ENCODE peak calls at places on chromosomes 4 and X, in eight cellular contexts. F, T, U, D, Q, K, G and Z are unnamed samples.

GRCh38 chrX:133921764-133922389 is 63.5 kb downstream of the GPC3 start:
- DNase-seq in F (peak), T (peak), U (peak), D (no peak), Q (peak), K (peak), G (no peak), Z (no peak)

GRCh38 chr4:4430492-4431195 is 43.7 kb downstream of the NSG1 start:
- DNase-seq in F (peak), T (peak), U (peak), D (peak), Q (peak), K (peak), G (no peak), Z (no peak)

GRCh38 chr4:122602277-122603142 is 18.4 kb downstream of the IL21 start:
- DNase-seq in F (no peak), T (peak), U (no peak), D (peak), Q (peak), K (peak), G (no peak), Z (no peak)

GRCh38 chr4:189143255-189143654 is 797.4 kb upstream of the FRG1 start:
- DNase-seq in F (no peak), T (peak), U (no peak), D (peak), Q (no peak), K (no peak), G (no peak), Z (no peak)

GRCh38 chrX:38282044-38282443 is 45.3 kb downstream of the RPGR start:
- DNase-seq in F (no peak), T (no peak), U (peak), D (no peak), Q (no peak), K (peak), G (no peak), Z (no peak)

GRCh38 chr4:127574643-127575042 is 58.1 kb upstream of the INTU start:
- DNase-seq in F (no peak), T (no peak), U (no peak), D (no peak), Q (no peak), K (no peak), G (no peak), Z (no peak)

GRCh38 chr4:134200811-134201215 is 776 bp downstream of the PABPC4L start:
- DNase-seq in F (peak), T (no peak), U (no peak), D (peak), Q (no peak), K (no peak), G (peak), Z (peak)

GRCh38 chrX:88612870-88613329 is 134.1 kb upstream of the CPXCR1 start:
- DNase-seq in F (no peak), T (no peak), U (peak), D (no peak), Q (no peak), K (no peak), G (no peak), Z (no peak)

GRCh38 chr4:77052352-77052751 is 23.4 kb downstream of the CCNI start:
- DNase-seq in F (peak), T (no peak), U (peak), D (peak), Q (no peak), K (peak), G (no peak), Z (no peak)

GRCh38 chrX:118534716-118535493 is 39.3 kb downstream of the DOCK11 start:
- DNase-seq in F (no peak), T (no peak), U (no peak), D (peak), Q (no peak), K (no peak), G (no peak), Z (no peak)

GRCh38 chr4:105361021-105361420 is 112.8 kb downstream of the PPA2 start:
- DNase-seq in F (no peak), T (no peak), U (no peak), D (peak), Q (no peak), K (no peak), G (no peak), Z (no peak)

GRCh38 chr4:116598155-116598979 is 487.0 kb downstream of the TRAM1L1 start:
- DNase-seq in F (no peak), T (no peak), U (no peak), D (no peak), Q (no peak), K (no peak), G (no peak), Z (peak)

GRCh38 chr4:163196904-163197505 is 30.3 kb upstream of the NAF1 start:
- DNase-seq in F (no peak), T (no peak), U (no peak), D (no peak), Q (no peak), K (no peak), G (no peak), Z (no peak)

GRCh38 chrX:830532-830931 is 199.9 kb downstream of the SHOX start:
- DNase-seq in F (no peak), T (no peak), U (no peak), D (no peak), Q (no peak), K (no peak), G (no peak), Z (no peak)

GRCh38 chr4:187612211-187612780 is 383.3 kb upstream of the ZFP42 start:
- DNase-seq in F (no peak), T (no peak), U (no peak), D (no peak), Q (no peak), K (peak), G (no peak), Z (no peak)

GRCh38 chrX:139429913-139430312 is 100.6 kb upstream of the F9 start:
- DNase-seq in F (no peak), T (no peak), U (no peak), D (peak), Q (no peak), K (peak), G (no peak), Z (no peak)

GRCh38 chr4:38509551-38509950 is 154.4 kb upstream of the KLF3 start:
- DNase-seq in F (no peak), T (no peak), U (no peak), D (no peak), Q (no peak), K (no peak), G (no peak), Z (no peak)

GRCh38 chr4:24070117-24070516 is 180.3 kb upstream of the PPARGC1A start:
- DNase-seq in F (no peak), T (peak), U (no peak), D (peak), Q (no peak), K (peak), G (no peak), Z (no peak)

GRCh38 chr4:8703401-8703696 is 110.8 kb downstream of the CPZ start:
- DNase-seq in F (no peak), T (no peak), U (no peak), D (no peak), Q (no peak), K (no peak), G (no peak), Z (no peak)

GRCh38 chrX:131762802-131763234 is 218.9 kb downstream of the OR13H1 start:
- DNase-seq in F (no peak), T (no peak), U (peak), D (peak), Q (peak), K (peak), G (peak), Z (no peak)

GRCh38 chr4:10622728-10623127 is 61.8 kb downstream of the CLNK start:
- DNase-seq in F (no peak), T (no peak), U (peak), D (no peak), Q (peak), K (no peak), G (no peak), Z (no peak)

GRCh38 chr4:92305148-92305877 is 1.5 kb downstream of the GRID2 start:
- DNase-seq in F (peak), T (no peak), U (peak), D (peak), Q (peak), K (peak), G (no peak), Z (peak)

GRCh38 chrX:66015906-66016689 is 23.8 kb downstream of the VSIG4 start:
- DNase-seq in F (no peak), T (no peak), U (no peak), D (no peak), Q (no peak), K (no peak), G (no peak), Z (no peak)

GRCh38 chr4:78081541-78081940 is 24.4 kb downstream of the FRAS1 start:
- DNase-seq in F (no peak), T (no peak), U (no peak), D (no peak), Q (no peak), K (no peak), G (no peak), Z (no peak)

GRCh38 chr4:40916880-40917279 is 167.1 kb downstream of the NSUN7 start:
- DNase-seq in F (peak), T (no peak), U (peak), D (no peak), Q (peak), K (peak), G (no peak), Z (no peak)

GRCh38 chrX:27883468-27884092 is 75.8 kb downstream of the MAGEB10 start:
- DNase-seq in F (no peak), T (no peak), U (no peak), D (peak), Q (no peak), K (no peak), G (no peak), Z (no peak)

GRCh38 chr4:41873380-41874295 is 61.6 kb upstream of the TMEM33 start:
- DNase-seq in F (peak), T (no peak), U (peak), D (no peak), Q (no peak), K (no peak), G (no peak), Z (no peak)

GRCh38 chr4:146179784-146180405 is 4.4 kb downstream of the LSM6 start:
- DNase-seq in F (no peak), T (no peak), U (no peak), D (no peak), Q (no peak), K (peak), G (no peak), Z (no peak)

GRCh38 chr4:158649111-158649680 is 22.5 kb downstream of the C4orf46 start:
- DNase-seq in F (no peak), T (no peak), U (no peak), D (no peak), Q (no peak), K (no peak), G (no peak), Z (no peak)

GRCh38 chr4:3630934-3631585 is 98.8 kb upstream of the LRPAP1 start:
- DNase-seq in F (no peak), T (no peak), U (no peak), D (no peak), Q (no peak), K (no peak), G (no peak), Z (peak)

GRCh38 chrX:154840856-154841255 is 6.4 kb upstream of the SMIM9 start:
- DNase-seq in F (no peak), T (peak), U (no peak), D (peak), Q (peak), K (peak), G (no peak), Z (no peak)

GRCh38 chr4:163540977-163541376 is 46.5 kb downstream of the TMA16 start:
- DNase-seq in F (no peak), T (peak), U (no peak), D (peak), Q (no peak), K (peak), G (no peak), Z (no peak)

GRCh38 chr4:29540439-29541102 is 1179.6 kb upstream of the PCDH7 start:
- DNase-seq in F (no peak), T (no peak), U (no peak), D (no peak), Q (no peak), K (no peak), G (no peak), Z (no peak)

GRCh38 chr4:149108626-149109025 is 666.4 kb upstream of the NR3C2 start:
- DNase-seq in F (no peak), T (no peak), U (no peak), D (peak), Q (no peak), K (peak), G (no peak), Z (no peak)

GRCh38 chr4:83011779-83012630 is 1.4 kb upstream of the LIN54 start:
- DNase-seq in F (peak), T (no peak), U (peak), D (no peak), Q (peak), K (peak), G (peak), Z (no peak)

GRCh38 chr4:99934891-99935290 is 11.5 kb downstream of the DNAJB14 start:
- DNase-seq in F (no peak), T (no peak), U (no peak), D (no peak), Q (no peak), K (no peak), G (no peak), Z (no peak)

GRCh38 chr4:133483600-133484246 is 334.6 kb downstream of the PCDH10 start:
- DNase-seq in F (peak), T (no peak), U (peak), D (peak), Q (no peak), K (peak), G (no peak), Z (no peak)

GRCh38 chr4:152500798-152501434 is 35.0 kb downstream of the FBXW7 start:
- DNase-seq in F (peak), T (peak), U (peak), D (peak), Q (peak), K (peak), G (no peak), Z (no peak)

GRCh38 chrX:10101269-10101668 is 55.5 kb upstream of the CLCN4 start:
- DNase-seq in F (no peak), T (no peak), U (no peak), D (no peak), Q (no peak), K (no peak), G (no peak), Z (no peak)

DNA sequence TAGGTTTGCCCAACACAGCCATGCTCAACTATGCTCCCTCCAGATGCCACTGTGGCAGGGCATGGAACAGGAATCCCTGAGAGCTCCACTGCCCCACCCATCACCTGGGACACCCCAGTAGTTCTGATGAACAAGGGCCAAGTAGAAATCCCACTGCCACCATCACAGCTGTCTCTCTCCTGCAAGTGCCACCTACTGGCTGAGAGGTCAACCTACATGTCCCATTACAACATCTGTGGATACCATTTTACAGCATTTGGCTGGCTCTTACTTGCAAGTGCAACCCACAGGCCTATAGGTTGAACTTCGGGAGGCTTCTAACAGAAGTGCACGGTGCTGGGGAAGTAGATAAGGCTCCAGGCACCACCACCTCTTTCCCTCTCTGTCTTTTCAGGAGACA is 142.5 kb downstream of the CXXC4 start:
- DNase-seq in F (no peak), T (no peak), U (no peak), D (no peak), Q (no peak), K (no peak), G (no peak), Z (no peak)
- TF ChIP-seq CTCF in F (no peak), T (no peak), U (peak), D (no peak), Q (no peak), K (peak), G (no peak), Z (no peak)

DNA sequence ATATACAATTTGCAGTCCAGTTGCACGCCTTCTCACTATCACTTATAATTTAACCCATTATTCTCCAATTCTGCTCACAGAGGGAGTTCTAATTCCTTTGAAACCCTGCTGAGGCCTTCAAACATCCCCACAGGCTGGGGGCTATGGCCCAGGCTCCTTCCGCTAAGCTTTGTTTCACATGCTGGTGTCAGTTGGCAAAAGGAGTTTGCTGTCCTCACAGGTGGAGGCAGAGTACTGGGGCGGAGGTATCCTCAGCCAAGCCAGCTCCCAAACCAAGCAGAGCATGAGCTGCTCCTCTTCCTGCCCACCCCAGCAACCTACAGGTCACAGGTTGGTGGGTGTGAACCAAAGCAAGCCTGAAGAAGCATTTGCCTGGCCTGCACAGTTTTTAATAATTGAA is 21.5 kb downstream of the BTC start:
- DNase-seq in F (no peak), T (no peak), U (no peak), D (no peak), Q (no peak), K (no peak), G (no peak), Z (no peak)
- TF ChIP-seq CTCF in F (no peak), T (no peak), U (no peak), D (no peak), Q (no peak), K (no peak), G (no peak), Z (no peak)

GRCh38 chrX:15601932-15602331 is 1.2 kb upstream of the ACE2 start:
- DNase-seq in F (no peak), T (no peak), U (no peak), D (no peak), Q (no peak), K (no peak), G (no peak), Z (no peak)
- TF ChIP-seq CTCF in F (no peak), T (no peak), U (no peak), D (no peak), Q (no peak), K (no peak), G (no peak), Z (no peak)

DNA sequence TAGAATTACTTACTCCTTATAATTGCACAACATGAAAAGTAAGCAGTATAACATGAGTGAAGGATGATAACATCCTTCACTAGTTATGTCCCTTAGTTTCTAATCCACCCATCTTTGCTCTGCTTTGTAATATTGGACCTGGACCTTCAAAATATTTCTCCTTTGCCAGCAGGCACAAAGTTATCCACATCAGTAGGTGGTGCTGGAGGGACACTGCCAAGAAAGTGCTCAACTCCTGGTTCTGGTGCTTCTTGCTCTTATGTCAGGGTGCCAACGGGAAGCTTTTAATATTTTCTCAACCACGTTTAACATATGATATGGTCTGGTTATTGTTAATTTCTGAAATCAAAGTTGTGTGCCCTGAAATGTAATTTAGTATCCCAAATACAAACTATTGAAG is 49.1 kb downstream of the TMEM165 start:
- DNase-seq in F (no peak), T (no peak), U (no peak), D (peak), Q (no peak), K (peak), G (no peak), Z (no peak)
- TF ChIP-seq CTCF in F (no peak), T (peak), U (no peak), D (peak), Q (peak), K (peak), G (no peak), Z (peak)

DNA sequence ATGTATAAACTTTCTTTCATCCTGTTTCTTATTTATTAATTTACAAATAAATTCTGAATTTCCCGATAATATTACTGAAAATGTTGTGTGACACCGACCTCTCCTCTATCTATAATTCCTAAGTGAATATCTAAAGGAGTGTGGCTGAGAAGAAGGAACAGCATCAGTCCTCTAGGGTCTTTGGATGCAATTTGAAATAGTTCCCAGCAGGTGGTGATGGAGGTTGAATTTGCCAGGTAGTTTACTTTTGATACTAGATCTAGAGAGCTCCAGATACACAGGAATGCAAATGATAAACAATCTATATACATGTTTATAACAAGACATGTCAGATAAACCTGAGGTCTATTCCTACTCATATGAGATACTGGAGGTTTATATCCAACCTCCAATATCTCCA is 305.4 kb downstream of the PCDH18 start:
- DNase-seq in F (no peak), T (peak), U (peak), D (peak), Q (no peak), K (peak), G (no peak), Z (no peak)
- TF ChIP-seq CTCF in F (peak), T (peak), U (peak), D (peak), Q (no peak), K (peak), G (no peak), Z (no peak)